ENCODE peak calls at places on chromosomes 3 and 15, in four cellular contexts. R, I, S and F are unnamed samples.
A peak's percentile ranks its signal among the peaks of the same experiment; 100 is the strongest.

GRCh38 chr15:66931768-66932633 is 133.4 kb upstream of the SMAD3 start:
- DNase-seq in R (no peak), I (peak; percentile 81), S (peak; percentile 44), F (no peak)

GRCh38 chr3:30692498-30693130 is 86.2 kb downstream of the TGFBR2 start:
- DNase-seq in R (no peak), I (no peak), S (no peak), F (no peak)

GRCh38 chr3:9373443-9373842 is 10.6 kb downstream of the THUMPD3 start:
- DNase-seq in R (no peak), I (no peak), S (no peak), F (no peak)

GRCh38 chr3:111585214-111585613 is 9.9 kb downstream of the ZBED2 start:
- DNase-seq in R (no peak), I (peak; percentile 55), S (no peak), F (no peak)

GRCh38 chr3:18888370-18888769 is 259.9 kb upstream of the KCNH8 start:
- DNase-seq in R (no peak), I (no peak), S (no peak), F (no peak)

GRCh38 chr15:57297163-57297593 is 79.1 kb upstream of the CGNL1 start:
- DNase-seq in R (no peak), I (no peak), S (no peak), F (no peak)

GRCh38 chr3:149705416-149705815 is 46.9 kb downstream of the COMMD2 start:
- DNase-seq in R (no peak), I (no peak), S (no peak), F (no peak)

GRCh38 chr3:8325306-8325705 is 176.3 kb upstream of the LMCD1 start:
- DNase-seq in R (no peak), I (no peak), S (no peak), F (no peak)

GRCh38 chr15:71195242-71195641 is 80.0 kb downstream of the THSD4 start:
- DNase-seq in R (no peak), I (peak; percentile 47), S (no peak), F (no peak)

GRCh38 chr3:30749230-30749629 is 142.8 kb downstream of the TGFBR2 start:
- DNase-seq in R (no peak), I (peak; percentile 52), S (no peak), F (no peak)

GRCh38 chr3:23480981-23481380 is 277.9 kb downstream of the UBE2E2 start:
- DNase-seq in R (no peak), I (no peak), S (no peak), F (no peak)